ENCODE peak calls at places on chromosome 2, in eight cellular contexts. U is CD8-positive, alpha-beta T cell; A is endodermal cell; Q is kidney; I is SJCRH30; O is heart left ventricle; S is lower lobe of right lung; B is cardiac muscle cell. Z is an unnamed sample.

GRCh38 chr2:107584577-107584976 is 242.1 kb upstream of the RGPD4 start:
- DNase-seq in U (no peak), A (no peak), Q (no peak), I (no peak), O (no peak), S (no peak), B (peak; percentile 41), Z (no peak)

GRCh38 chr2:19480664-19481063 is 122.2 kb upstream of the OSR1 start:
- DNase-seq in U (no peak), A (no peak), Q (no peak), I (no peak), O (no peak), S (no peak), B (no peak), Z (no peak)

GRCh38 chr2:182101263-182101662 is 115.6 kb downstream of the PPP1R1C start:
- DNase-seq in U (no peak), A (no peak), Q (no peak), I (no peak), O (no peak), S (no peak), B (no peak), Z (no peak)

GRCh38 chr2:158573739-158574138 is 117.0 kb downstream of the PKP4 start:
- DNase-seq in U (no peak), A (peak; percentile 57), Q (no peak), I (no peak), O (no peak), S (no peak), B (no peak), Z (no peak)

GRCh38 chr2:23237147-23237546 is 147.8 kb upstream of the KLHL29 start:
- DNase-seq in U (no peak), A (no peak), Q (no peak), I (no peak), O (no peak), S (no peak), B (no peak), Z (no peak)

GRCh38 chr2:233473386-233473791 is 93.2 kb downstream of the USP40 start:
- DNase-seq in U (no peak), A (peak; percentile 41), Q (no peak), I (no peak), O (no peak), S (no peak), B (no peak), Z (no peak)

GRCh38 chr2:10424051-10424450 is 24.1 kb downstream of the ODC1 start:
- DNase-seq in U (no peak), A (peak; percentile 76), Q (peak; percentile 35), I (no peak), O (peak; percentile 30), S (no peak), B (peak; percentile 95), Z (no peak)

GRCh38 chr2:62527478-62528210 is 21.6 kb upstream of the TMEM17 start:
- DNase-seq in U (no peak), A (no peak), Q (no peak), I (no peak), O (no peak), S (no peak), B (no peak), Z (no peak)

GRCh38 chr2:16382451-16382850 is 283.2 kb downstream of the CYRIA start:
- DNase-seq in U (no peak), A (no peak), Q (no peak), I (no peak), O (no peak), S (no peak), B (no peak), Z (no peak)

GRCh38 chr2:224772494-224772893 is 56.3 kb upstream of the CCDC195 start:
- DNase-seq in U (no peak), A (no peak), Q (no peak), I (no peak), O (no peak), S (no peak), B (no peak), Z (no peak)

DNA sequence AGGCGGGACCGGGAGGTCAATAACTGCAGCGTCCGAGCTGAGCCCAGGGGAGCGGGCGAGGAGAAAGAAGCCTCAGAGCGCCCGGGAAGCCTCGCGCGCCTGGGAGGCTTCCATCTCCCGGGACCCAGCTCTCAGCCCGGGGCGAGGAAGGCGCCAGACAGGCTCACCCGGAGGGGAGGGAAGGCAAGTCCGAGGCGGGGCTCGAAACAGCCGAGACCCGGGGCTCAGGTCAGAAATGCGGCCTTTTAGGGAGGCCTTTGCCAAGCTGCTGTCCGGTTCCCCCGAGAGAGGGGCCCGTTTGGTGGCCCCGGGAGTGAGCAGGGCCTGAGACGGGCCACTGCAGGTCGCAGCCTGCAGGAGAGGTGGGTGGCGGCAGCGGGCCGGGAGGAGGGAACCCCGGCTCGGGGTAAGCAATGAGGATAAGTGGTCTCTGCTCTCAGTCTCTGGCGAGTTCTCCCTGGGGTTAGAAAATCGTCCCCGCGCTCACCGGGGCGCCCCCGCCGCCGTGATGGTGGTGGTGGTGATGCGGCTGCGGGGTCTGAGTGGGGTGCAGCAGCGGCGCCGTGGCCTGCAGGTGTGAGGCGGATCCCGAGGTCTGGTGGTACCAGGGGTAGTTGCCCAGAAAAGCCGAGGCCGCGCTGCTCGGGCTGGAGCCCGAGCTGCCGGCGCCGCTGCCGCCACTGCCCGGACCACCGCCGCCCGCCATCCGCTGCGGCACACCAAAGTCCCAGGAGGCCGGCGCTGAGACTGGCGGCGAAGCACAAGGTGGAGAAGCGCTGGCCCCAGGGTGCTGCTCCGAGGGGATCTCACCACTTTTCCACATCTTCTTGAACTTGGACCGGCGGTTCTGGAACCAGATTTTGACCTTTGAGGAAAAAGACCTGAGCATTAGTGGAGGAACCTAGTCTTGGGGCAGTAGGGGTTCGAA is 2.4 kb downstream of the DLX2 start:
- DNase-seq in U (no peak), A (peak; percentile 80), Q (peak; percentile 65), I (no peak), O (no peak), S (no peak), B (no peak), Z (no peak)
- H3K4me1 ChIP-seq in U (peaks cover 89% of the 10 kb centered on the region), A (peaks cover 14% of the 10 kb centered on the region), Q (peaks cover 4% of the 10 kb centered on the region), I (no peaks in the 10 kb centered on the region), O (peaks cover 71% of the 10 kb centered on the region), S (peaks cover 79% of the 10 kb centered on the region), B (peaks cover 28% of the 10 kb centered on the region), Z (peaks cover 88% of the 10 kb centered on the region)

DNA sequence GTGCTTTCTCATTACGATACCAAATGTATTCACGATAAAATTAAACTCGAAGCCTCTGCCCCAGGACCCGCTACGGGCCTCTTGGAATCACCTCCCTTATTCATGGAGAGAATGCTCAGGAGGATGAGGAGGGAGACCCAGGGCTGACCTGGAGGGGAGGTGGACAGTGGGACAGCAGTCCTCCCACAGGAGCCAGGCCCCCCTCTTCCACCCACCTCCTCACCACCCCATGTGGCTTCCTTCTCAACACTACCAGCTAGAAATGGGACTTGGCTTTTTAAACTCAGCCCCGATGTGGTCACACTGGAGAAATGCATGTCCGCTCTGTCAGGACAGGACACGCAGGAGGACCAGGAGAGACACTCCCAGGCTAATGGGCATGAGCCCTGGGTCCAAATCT is 147.9 kb upstream of the ID2 start:
- DNase-seq in U (no peak), A (no peak), Q (no peak), I (no peak), O (no peak), S (no peak), B (no peak), Z (no peak)
- H3K4me3 ChIP-seq in U (no peak overlapping the region), A (no peak overlapping the region), Q (no peak overlapping the region), I (no peak overlapping the region), O (no peak overlapping the region), S (no peak overlapping the region), B (no peak overlapping the region), Z (no peak overlapping the region)

GRCh38 chr2:68885811-68886075 is 14.5 kb upstream of the BMP10 start:
- DNase-seq in U (no peak), A (no peak), Q (no peak), I (no peak), O (no peak), S (no peak), B (no peak), Z (no peak)

GRCh38 chr2:68888038-68888704 is 17.0 kb upstream of the BMP10 start:
- DNase-seq in U (no peak), A (no peak), Q (no peak), I (no peak), O (no peak), S (no peak), B (no peak), Z (no peak)

GRCh38 chr2:68889500-68889899 is 18.3 kb upstream of the BMP10 start:
- DNase-seq in U (no peak), A (no peak), Q (peak; percentile 90), I (peak; percentile 99), O (no peak), S (no peak), B (peak; percentile 73), Z (no peak)

GRCh38 chr2:68889021-68889420 is 17.8 kb upstream of the BMP10 start:
- DNase-seq in U (no peak), A (no peak), Q (no peak), I (peak; percentile 72), O (no peak), S (no peak), B (no peak), Z (no peak)

DNA sequence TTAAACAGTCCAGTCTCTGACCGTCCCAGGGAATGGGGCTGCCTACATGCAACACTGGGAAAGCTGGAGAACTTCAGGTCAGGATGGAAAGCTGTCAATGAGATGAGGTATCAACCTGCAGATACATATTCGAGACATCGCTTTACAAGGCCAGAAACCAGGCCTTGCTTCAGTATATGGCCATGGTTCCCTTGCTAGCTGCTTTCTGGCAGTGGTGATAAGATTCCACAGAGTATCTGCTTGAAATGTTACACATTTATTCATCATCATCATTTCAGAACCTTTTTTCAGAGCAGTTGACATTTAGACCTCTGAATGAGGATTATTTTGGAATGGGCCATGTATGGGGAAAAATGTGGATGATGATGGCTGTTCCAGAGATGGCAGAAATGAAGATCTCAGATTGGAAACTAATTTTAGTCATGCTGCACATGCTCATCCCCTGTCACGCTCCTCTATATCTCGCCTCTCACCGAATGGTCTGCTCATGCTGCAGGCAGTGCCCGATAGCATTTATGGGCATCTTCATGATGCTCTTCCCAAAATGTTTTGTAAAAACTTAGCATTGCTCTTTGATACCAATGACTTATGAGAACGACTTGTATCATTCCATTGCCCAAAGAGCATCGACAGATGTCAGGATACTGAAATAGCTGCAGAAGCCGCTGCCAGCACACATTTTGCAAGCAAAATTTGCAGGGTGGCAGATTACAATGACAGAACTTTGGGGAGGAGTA is 14.0 kb upstream of the BMP10 start:
- DNase-seq in U (no peak), A (no peak), Q (no peak), I (no peak), O (no peak), S (no peak), B (no peak), Z (no peak)
- H3K27ac ChIP-seq in U (no peak overlapping the region), A (no peak overlapping the region), Q (no peak overlapping the region), I (no peak overlapping the region), O (no peak overlapping the region), S (no peak overlapping the region), B (no peak overlapping the region), Z (no peak overlapping the region)

GRCh38 chr2:3179208-3179607 is 198.4 kb downstream of the EIPR1 start:
- DNase-seq in U (no peak), A (peak; percentile 87), Q (no peak), I (no peak), O (no peak), S (no peak), B (no peak), Z (no peak)

GRCh38 chr2:3181416-3182010 is 196.1 kb downstream of the EIPR1 start:
- DNase-seq in U (no peak), A (no peak), Q (no peak), I (no peak), O (no peak), S (no peak), B (no peak), Z (no peak)

GRCh38 chr2:3178206-3179031 is 199.2 kb downstream of the EIPR1 start:
- DNase-seq in U (no peak), A (no peak), Q (peak; percentile 59), I (no peak), O (no peak), S (no peak), B (no peak), Z (no peak)

GRCh38 chr2:3179626-3180025 is 198.0 kb downstream of the EIPR1 start:
- DNase-seq in U (no peak), A (no peak), Q (peak; percentile 51), I (no peak), O (no peak), S (no peak), B (no peak), Z (no peak)

GRCh38 chr2:3180082-3180908 is 197.3 kb downstream of the EIPR1 start:
- DNase-seq in U (no peak), A (no peak), Q (peak; percentile 32), I (no peak), O (no peak), S (no peak), B (peak; percentile 7), Z (no peak)
- H3K4me1 ChIP-seq in U (no peaks in the 10 kb centered on the region), A (no peaks in the 10 kb centered on the region), Q (peaks cover 13% of the 10 kb centered on the region), I (no peaks in the 10 kb centered on the region), O (no peaks in the 10 kb centered on the region), S (no peaks in the 10 kb centered on the region), B (no peaks in the 10 kb centered on the region), Z (no peaks in the 10 kb centered on the region)

Z was measured in CD4-positive, alpha-beta memory T cell.